ENCODE peak calls at places on chromosome 3, in nine cellular contexts. C is Calu3, U is fibroblast of lung, O is tibial artery, I is choroid plexus epithelial cell, K is fibroblast of pulmonary artery, S is AG09309, L is fibroblast of mammary gland, T is progenitor cell of endocrine pancreas. M is an unnamed sample.

GRCh38 chr3:24662449-24663345 is 168.0 kb upstream of the THRB start:
- DNase-seq in U (no peak), T (no peak), I (no peak), S (no peak), C (no peak), K (no peak), O (no peak), L (no peak), M (no peak)

GRCh38 chr3:179969525-179969924 is 67.2 kb downstream of the PEX5L start:
- DNase-seq in U (peak; percentile 14), K (peak; percentile 16), I (peak; percentile 17), L (peak; percentile 74), O (no peak), S (peak; percentile 8), C (peak; percentile 16), T (no peak), M (no peak)

GRCh38 chr3:27467545-27467944 is 16.6 kb downstream of the SLC4A7 start:
- DNase-seq in O (no peak), C (no peak), T (no peak), U (peak; percentile 75), S (no peak), L (peak; percentile 62), K (peak; percentile 71), I (peak; percentile 81), M (no peak)

GRCh38 chr3:61601831-61602230 is 40.5 kb downstream of the PTPRG start:
- DNase-seq in I (no peak), K (peak; percentile 61), T (no peak), O (no peak), S (no peak), L (peak; percentile 74), C (no peak), U (peak; percentile 69), M (no peak)

GRCh38 chr3:38306941-38307340 is 24.8 kb downstream of the SLC22A14 start:
- DNase-seq in C (no peak), U (no peak), S (no peak), T (no peak), O (no peak), I (no peak), K (no peak), L (no peak), M (no peak)

GRCh38 chr3:37466660-37467359 is 292.4 kb upstream of the LRRFIP2 start:
- DNase-seq in O (peak; percentile 81), S (no peak), L (no peak), K (no peak), T (no peak), I (no peak), U (no peak), C (no peak), M (no peak)

GRCh38 chr3:128327606-128328031 is 139.1 kb downstream of the DNAJB8 start:
- DNase-seq in T (no peak), S (no peak), C (no peak), K (no peak), U (no peak), O (no peak), L (no peak), I (no peak), M (no peak)

GRCh38 chr3:40690696-40691597 is 166.2 kb downstream of the ZNF621 start:
- DNase-seq in L (peak; percentile 43), C (no peak), I (peak; percentile 15), O (peak; percentile 94), T (no peak), U (no peak), K (peak; percentile 17), S (no peak), M (no peak)

GRCh38 chr3:183591881-183592521 is 36.5 kb upstream of the KLHL6 start:
- DNase-seq in U (peak; percentile 12), L (no peak), K (peak; percentile 15), C (no peak), O (no peak), S (no peak), T (no peak), I (peak; percentile 33), M (no peak)

GRCh38 chr3:188518835-188519452 is 365.0 kb downstream of the LPP start:
- DNase-seq in U (no peak), L (peak; percentile 20), I (no peak), T (no peak), K (no peak), O (no peak), S (no peak), C (no peak), M (no peak)

GRCh38 chr3:43353393-43353792 is 67.1 kb downstream of the SNRK start:
- DNase-seq in S (no peak), O (no peak), U (no peak), T (no peak), C (no peak), K (no peak), L (no peak), I (no peak), M (no peak)

GRCh38 chr3:43349759-43350158 is 63.4 kb downstream of the SNRK start:
- DNase-seq in U (peak; percentile 24), K (no peak), L (peak; percentile 11), S (no peak), C (no peak), O (no peak), I (peak; percentile 28), T (no peak), M (no peak)

GRCh38 chr3:43348852-43349574 is 62.7 kb downstream of the SNRK start:
- DNase-seq in S (no peak), L (no peak), T (no peak), K (no peak), C (no peak), I (no peak), O (no peak), U (no peak), M (no peak)

DNA sequence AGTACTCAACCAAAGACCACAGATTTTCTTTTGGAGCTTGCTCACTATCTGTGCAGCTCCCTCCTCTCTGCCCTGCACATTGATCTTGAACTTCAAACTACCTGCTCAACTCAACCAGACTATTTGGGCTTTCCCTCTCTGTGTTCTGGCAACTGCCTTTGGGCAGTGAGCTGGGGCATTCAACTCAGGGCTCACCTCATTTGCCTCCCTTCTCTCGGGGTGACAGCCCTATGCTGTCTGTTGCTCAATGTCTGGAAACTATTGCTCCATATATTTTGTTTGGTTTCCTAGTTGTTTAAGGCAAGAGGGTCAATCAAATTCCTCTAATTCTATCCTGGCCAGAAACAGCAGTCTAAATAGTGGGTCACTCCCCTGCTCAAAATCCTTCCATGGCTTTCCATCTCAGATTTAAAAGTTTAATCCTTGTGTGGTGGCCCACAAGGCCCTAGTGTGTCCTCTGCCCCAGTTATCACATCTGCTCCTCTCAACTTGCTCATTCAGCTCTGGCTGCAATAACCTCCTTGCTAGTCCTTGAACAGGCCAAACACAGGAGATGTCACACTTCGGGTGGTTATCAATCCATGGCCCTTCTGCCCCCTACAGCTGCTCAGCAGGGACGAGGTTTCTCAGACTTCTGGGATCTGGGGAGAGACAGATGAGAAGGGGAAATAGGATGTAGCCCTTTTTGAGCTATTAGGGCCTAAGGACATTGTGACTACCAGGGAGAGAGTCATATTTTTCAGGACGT is 67.8 kb downstream of the SNRK start:
- DNase-seq in S (no peak), K (no peak), U (peak; percentile 17), C (no peak), T (no peak), I (no peak), L (no peak), O (no peak), M (no peak)
- TF ChIP-seq CTCF in S (no peak), K (no peak), U (no peak), C (no peak), T (no peak), I (no peak), L (no peak), O (no peak), M (no peak)

GRCh38 chr3:106488288-106488687 is 619.5 kb upstream of the CBLB start:
- DNase-seq in I (no peak), K (no peak), U (no peak), T (no peak), S (no peak), C (no peak), O (no peak), L (no peak), M (no peak)

GRCh38 chr3:106485202-106485601 is 616.4 kb upstream of the CBLB start:
- DNase-seq in S (no peak), U (no peak), C (no peak), K (no peak), T (no peak), L (peak; percentile 3), O (no peak), I (no peak), M (no peak)

GRCh38 chr3:106482436-106482835 is 613.6 kb upstream of the CBLB start:
- DNase-seq in S (no peak), T (no peak), L (no peak), O (no peak), I (peak; percentile 25), U (no peak), C (no peak), K (peak; percentile 58), M (no peak)

GRCh38 chr3:106485802-106486201 is 617.0 kb upstream of the CBLB start:
- DNase-seq in K (no peak), U (no peak), L (no peak), I (no peak), C (no peak), T (no peak), O (no peak), S (no peak), M (no peak)
- TF ChIP-seq CTCF in K (no peak), U (no peak), L (no peak), I (no peak), C (no peak), T (no peak), O (no peak), S (no peak), M (no peak)

GRCh38 chr3:196419386-196419785 is 12.8 kb downstream of the UBXN7 start:
- DNase-seq in C (no peak), L (no peak), O (no peak), T (no peak), I (no peak), K (no peak), S (no peak), U (no peak), M (no peak)
- TF ChIP-seq CTCF in C (no peak), L (no peak), O (no peak), T (no peak), I (no peak), K (no peak), S (no peak), U (no peak), M (no peak)

GRCh38 chr3:123936400-123936799 is 24.6 kb downstream of the CCDC14 start:
- DNase-seq in L (no peak), O (no peak), T (no peak), C (no peak), U (no peak), S (no peak), I (no peak), K (no peak), M (no peak)

GRCh38 chr3:123934250-123934649 is 26.8 kb downstream of the CCDC14 start:
- DNase-seq in K (no peak), T (no peak), I (no peak), S (no peak), O (no peak), L (no peak), C (no peak), U (no peak), M (no peak)

GRCh38 chr3:123930426-123930825 is 30.6 kb downstream of the CCDC14 start:
- DNase-seq in C (no peak), I (no peak), O (no peak), S (no peak), L (no peak), U (peak; percentile 40), K (no peak), T (no peak), M (no peak)

GRCh38 chr3:123939706-123940105 is 21.3 kb downstream of the CCDC14 start:
- DNase-seq in K (no peak), I (no peak), U (no peak), S (no peak), C (no peak), O (no peak), T (no peak), L (no peak), M (no peak)

GRCh38 chr3:123935830-123936229 is 25.2 kb downstream of the CCDC14 start:
- DNase-seq in S (no peak), K (no peak), T (no peak), L (no peak), U (no peak), O (no peak), C (no peak), I (no peak), M (no peak)
- TF ChIP-seq CTCF in S (no peak), K (no peak), T (no peak), L (no peak), U (no peak), O (no peak), C (no peak), I (no peak), M (no peak)

M was measured in AG09319.